ENCODE peak calls at places on chromosomes 6 and 20, in nine cellular contexts. A, U, R, W, T, H, G, P and Y are unnamed samples.

GRCh38 chr6:155708100-155708499 is 252.5 kb upstream of the NOX3 start:
- DNase-seq in R (no peak), H (no peak), T (no peak), W (no peak), P (no peak), G (no peak), U (no peak), A (no peak), Y (no peak)

GRCh38 chr6:160391419-160392116 is 43.4 kb downstream of the SLC22A3 start:
- DNase-seq in P (no peak), R (no peak), A (no peak), H (peak; percentile 79), T (no peak), G (no peak), U (no peak), W (no peak), Y (no peak)

GRCh38 chr20:38453941-38454340 is 18.7 kb upstream of the RALGAPB start:
- DNase-seq in H (no peak), W (no peak), G (no peak), P (no peak), T (no peak), U (no peak), A (no peak), R (no peak), Y (no peak)

GRCh38 chr6:54291146-54291545 is 17.1 kb upstream of the TINAG start:
- DNase-seq in H (peak; percentile 56), A (no peak), P (no peak), W (no peak), U (no peak), G (no peak), T (peak; percentile 30), R (no peak), Y (peak; percentile 61)

GRCh38 chr6:145897552-145897951 is 66.6 kb downstream of the SHPRH start:
- DNase-seq in R (no peak), P (no peak), A (no peak), T (no peak), H (no peak), W (no peak), G (no peak), U (no peak), Y (no peak)

GRCh38 chr6:115932481-115932880 is 128.2 kb downstream of the FRK start:
- DNase-seq in W (no peak), P (no peak), T (no peak), A (no peak), H (peak; percentile 48), G (no peak), R (no peak), U (no peak), Y (no peak)

GRCh38 chr6:88725111-88725711 is 238.2 kb downstream of the RNGTT start:
- DNase-seq in R (no peak), T (no peak), H (peak; percentile 89), A (no peak), G (no peak), U (peak; percentile 53), W (no peak), P (no peak), Y (peak; percentile 75)

GRCh38 chr6:141550471-141550870 is 582.3 kb upstream of the GJE1 start:
- DNase-seq in H (no peak), U (no peak), T (no peak), R (no peak), W (no peak), G (no peak), P (no peak), A (no peak), Y (no peak)

GRCh38 chr20:62210496-62210855 is 9.6 kb downstream of the HRH3 start:
- DNase-seq in A (no peak), P (no peak), H (no peak), G (no peak), R (no peak), W (no peak), U (no peak), T (no peak), Y (no peak)

GRCh38 chr6:28171271-28171670 is 29.6 kb downstream of the ZKSCAN8 start:
- DNase-seq in R (no peak), T (no peak), W (no peak), U (no peak), P (no peak), G (no peak), H (no peak), A (no peak), Y (no peak)

GRCh38 chr6:30020629-30021028 is 40.4 kb upstream of the POLR1H start:
- DNase-seq in R (no peak), T (no peak), W (no peak), H (no peak), A (no peak), P (no peak), G (no peak), U (no peak), Y (no peak)

GRCh38 chr20:7094438-7094997 is 327.0 kb downstream of the BMP2 start:
- DNase-seq in T (peak; percentile 72), G (no peak), A (peak; percentile 43), W (no peak), H (peak; percentile 5), R (no peak), P (no peak), U (no peak), Y (no peak)

GRCh38 chr20:59665656-59666555 is 61.6 kb downstream of the PHACTR3 start:
- DNase-seq in G (no peak), P (no peak), W (no peak), A (no peak), H (no peak), U (no peak), R (no peak), T (no peak), Y (no peak)

GRCh38 chr20:58044286-58044685 is 184.2 kb downstream of the ANKRD60 start:
- DNase-seq in T (no peak), H (no peak), P (no peak), A (no peak), U (no peak), W (no peak), G (no peak), R (no peak), Y (no peak)

GRCh38 chr6:21451546-21452013 is 142.0 kb upstream of the SOX4 start:
- DNase-seq in P (no peak), H (no peak), A (no peak), U (no peak), R (no peak), G (no peak), W (no peak), T (no peak), Y (no peak)

GRCh38 chr20:47974234-47974878 is 189.1 kb upstream of the SULF2 start:
- DNase-seq in R (no peak), P (no peak), A (no peak), U (no peak), G (no peak), T (no peak), H (no peak), W (no peak), Y (no peak)

GRCh38 chr6:79277109-79277508 is 42.6 kb upstream of the HMGN3 start:
- DNase-seq in W (no peak), P (no peak), T (no peak), R (no peak), U (no peak), H (no peak), A (no peak), G (no peak), Y (peak; percentile 21)

GRCh38 chr20:11453430-11453829 is 464.3 kb upstream of the BTBD3 start:
- DNase-seq in U (no peak), T (peak; percentile 49), P (no peak), A (no peak), H (peak; percentile 89), G (no peak), R (no peak), W (peak; percentile 33), Y (peak; percentile 37)

GRCh38 chr6:132190815-132191175 is 210.5 kb downstream of the MOXD1 start:
- DNase-seq in A (no peak), T (no peak), R (no peak), G (no peak), U (no peak), P (no peak), H (peak; percentile 12), W (no peak), Y (peak; percentile 88)

GRCh38 chr20:20212675-20213096 is 155.2 kb upstream of the INSM1 start:
- DNase-seq in W (no peak), A (no peak), U (peak; percentile 58), R (no peak), H (no peak), G (no peak), P (no peak), T (no peak), Y (no peak)

GRCh38 chr20:49557449-49557848 is 10.5 kb downstream of the PTGIS start:
- DNase-seq in H (no peak), T (no peak), P (no peak), R (no peak), U (no peak), W (no peak), G (no peak), A (no peak), Y (peak; percentile 51)

GRCh38 chr6:127854009-127854408 is 46.8 kb downstream of the THEMIS start:
- DNase-seq in A (no peak), R (no peak), W (no peak), G (no peak), P (no peak), H (no peak), T (peak; percentile 5), U (no peak), Y (no peak)

GRCh38 chr6:42551202-42551601 is 12.6 kb upstream of the UBR2 start:
- DNase-seq in T (no peak), R (no peak), U (no peak), A (no peak), G (no peak), H (no peak), P (no peak), W (no peak), Y (peak; percentile 51)

GRCh38 chr6:35318200-35318844 is 20.7 kb downstream of the DEF6 start:
- DNase-seq in G (no peak), A (peak; percentile 91), P (peak; percentile 87), W (no peak), U (peak; percentile 91), T (no peak), H (peak; percentile 57), R (no peak), Y (peak; percentile 49)
- H3K4me3 ChIP-seq in G (peak overlapping the region; percentile 68), A (peak overlapping the region; percentile 77), P (peak overlapping the region; percentile 57), W (peak overlapping the region; percentile 58), U (peak overlapping the region; percentile 74), T (no peak overlapping the region), H (peak overlapping the region; percentile 56), R (no peak overlapping the region), Y (peak overlapping the region; percentile 66)

GRCh38 chr6:137868721-137869631 is 1.9 kb downstream of the TNFAIP3 start:
- DNase-seq in T (no peak), W (no peak), R (no peak), P (no peak), H (no peak), G (no peak), U (no peak), A (no peak), Y (no peak)
- TF ChIP-seq CTCF in T (no peak), W (no peak), R (peak; percentile 24), P (no peak), H (no peak), G (no peak), U (no peak), A (no peak), Y (no peak)

GRCh38 chr20:63828545-63828944 is 2.5 kb downstream of the ZBTB46 start:
- DNase-seq in U (no peak), W (no peak), T (peak; percentile 6), H (no peak), P (no peak), A (no peak), R (no peak), G (no peak), Y (no peak)
- H3K4me3 ChIP-seq in U (peak overlapping the region; percentile 69), W (no peak overlapping the region), T (no peak overlapping the region), H (no peak overlapping the region), P (peak overlapping the region; percentile 84), A (no peak overlapping the region), R (no peak overlapping the region), G (peak overlapping the region; percentile 98), Y (no peak overlapping the region)

GRCh38 chr20:10225439-10226080 is 6.9 kb downstream of the SNAP25 start:
- DNase-seq in W (no peak), T (peak; percentile 45), A (no peak), P (no peak), U (no peak), G (no peak), R (no peak), H (no peak), Y (no peak)
- TF ChIP-seq CTCF in W (peak; percentile 16), T (peak; percentile 46), A (no peak), P (no peak), U (no peak), G (no peak), R (no peak), H (peak; percentile 49), Y (peak; percentile 8)